ENCODE peak calls at places on chromosomes 16 and 17, in five cellular contexts. Y is NCI-H1105 treated with DMSO at 0.1 percent for 48 hours; Z is Right ventricle myocardium superior; V is IMR-90; L is stimulated activated CD4-positive, alpha-beta T cell treated with anti-CD3 and anti-CD28 coated beads, Interleukin-1b, Interleukin-23, amount 100 ng/mL, for 4 hours. A is an unnamed sample.

GRCh38 chr17:8163978-8164814 is 1.4 kb upstream of the VAMP2 start:
- DNase-seq in Y (no peak), Z (peak), V (peak), L (peak), A (peak)

GRCh38 chr17:41894791-41895331 is 23.9 kb downstream of the ACLY start:
- DNase-seq in Y (no peak), Z (no peak), V (peak), L (no peak), A (no peak)

GRCh38 chr17:64159051-64159590 is 29.2 kb upstream of the ERN1 start:
- DNase-seq in Y (no peak), Z (no peak), V (no peak), L (no peak), A (no peak)

GRCh38 chr17:58352843-58353719 is 1.1 kb upstream of the SUPT4H1 start:
- DNase-seq in Y (no peak), Z (peak), V (peak), L (no peak), A (no peak)

GRCh38 chr16:17416461-17417221 is 54.1 kb downstream of the XYLT1 start:
- DNase-seq in Y (no peak), Z (peak), V (peak), L (peak), A (peak)

GRCh38 chr17:7582401-7583252 is 1.0 kb upstream of the MPDU1 start:
- DNase-seq in Y (peak), Z (no peak), V (no peak), L (no peak), A (no peak)

GRCh38 chr17:57819273-57819672 is 30.6 kb downstream of the MRPS23 start:
- DNase-seq in Y (no peak), Z (no peak), V (no peak), L (no peak), A (no peak)

GRCh38 chr17:50884354-50885311 is 18.5 kb upstream of the TOB1 start:
- DNase-seq in Y (no peak), Z (no peak), V (no peak), L (no peak), A (no peak)

GRCh38 chr17:20159406-20160075 is 150.4 kb downstream of the SPECC1 start:
- DNase-seq in Y (no peak), Z (no peak), V (peak), L (no peak), A (no peak)

GRCh38 chr17:37305406-37305905 is 70.3 kb upstream of the C17orf78 start:
- DNase-seq in Y (no peak), Z (no peak), V (no peak), L (no peak), A (no peak)

GRCh38 chr17:9790889-9791876 is at the start of gene DHRS7C:
- DNase-seq in Y (no peak), Z (peak), V (no peak), L (no peak), A (no peak)

A was measured in T-helper 22 cell.